ENCODE peak calls at places on chromosomes 13 and 19, in seven cellular contexts. One of them, this sample, is unnamed.

GRCh38 chr13:60094385-60095088 is 69.2 kb downstream of the DIAPH3 start:
- DNase-seq in IMR-90: no peak
- DNase-seq in H9: no peak
- DNase-seq in H1: no peak
- DNase-seq in mesendoderm: no peak
- DNase-seq in neuronal stem cell: no peak
- DNase-seq in mesenchymal stem cell: no peak
- DNase-seq in this sample: no peak

GRCh38 chr19:53183146-53183545 is 10.0 kb downstream of the ZNF665 start:
- DNase-seq in IMR-90: peak; percentile 66
- DNase-seq in H9: no peak
- DNase-seq in H1: no peak
- DNase-seq in mesendoderm: peak; percentile 79
- DNase-seq in neuronal stem cell: no peak
- DNase-seq in mesenchymal stem cell: no peak
- DNase-seq in this sample: no peak

GRCh38 chr13:50379584-50379983 is 364.3 kb downstream of the KCNRG start:
- DNase-seq in IMR-90: no peak
- DNase-seq in H9: no peak
- DNase-seq in H1: no peak
- DNase-seq in mesendoderm: no peak
- DNase-seq in neuronal stem cell: no peak
- DNase-seq in mesenchymal stem cell: no peak
- DNase-seq in this sample: no peak

GRCh38 chr19:31099470-31100190 is 249.6 kb downstream of the TSHZ3 start:
- DNase-seq in IMR-90: no peak
- DNase-seq in H9: no peak
- DNase-seq in H1: no peak
- DNase-seq in mesendoderm: no peak
- DNase-seq in neuronal stem cell: no peak
- DNase-seq in mesenchymal stem cell: no peak
- DNase-seq in this sample: no peak

GRCh38 chr13:31327157-31327556 is 127.4 kb downstream of the B3GLCT start:
- DNase-seq in IMR-90: no peak
- DNase-seq in H9: no peak
- DNase-seq in H1: no peak
- DNase-seq in mesendoderm: no peak
- DNase-seq in neuronal stem cell: no peak
- DNase-seq in mesenchymal stem cell: no peak
- DNase-seq in this sample: no peak

GRCh38 chr13:78022164-78022877 is 103.7 kb upstream of the EDNRB start:
- DNase-seq in IMR-90: peak; percentile 72
- DNase-seq in H9: no peak
- DNase-seq in H1: no peak
- DNase-seq in mesendoderm: peak; percentile 54
- DNase-seq in neuronal stem cell: no peak
- DNase-seq in mesenchymal stem cell: peak; percentile 64
- DNase-seq in this sample: no peak

GRCh38 chr13:111145506-111145905 is 30.4 kb downstream of the ARHGEF7 start:
- DNase-seq in IMR-90: no peak
- DNase-seq in H9: no peak
- DNase-seq in H1: no peak
- DNase-seq in mesendoderm: no peak
- DNase-seq in neuronal stem cell: no peak
- DNase-seq in mesenchymal stem cell: no peak
- DNase-seq in this sample: no peak

GRCh38 chr13:30841161-30841560 is 64.9 kb upstream of the MEDAG start:
- DNase-seq in IMR-90: peak; percentile 45
- DNase-seq in H9: no peak
- DNase-seq in H1: no peak
- DNase-seq in mesendoderm: no peak
- DNase-seq in neuronal stem cell: no peak
- DNase-seq in mesenchymal stem cell: no peak
- DNase-seq in this sample: no peak

GRCh38 chr19:35004517-35005255 is 4.6 kb downstream of the GRAMD1A start:
- DNase-seq in IMR-90: no peak
- DNase-seq in H9: no peak
- DNase-seq in H1: no peak
- DNase-seq in mesendoderm: no peak
- DNase-seq in neuronal stem cell: no peak
- DNase-seq in mesenchymal stem cell: no peak
- DNase-seq in this sample: no peak

GRCh38 chr19:35306473-35307246 is 14.7 kb downstream of the MAG start:
- DNase-seq in IMR-90: no peak
- DNase-seq in H9: peak; percentile 66
- DNase-seq in H1: no peak
- DNase-seq in mesendoderm: peak; percentile 75
- DNase-seq in neuronal stem cell: no peak
- DNase-seq in mesenchymal stem cell: no peak
- DNase-seq in this sample: peak; percentile 76

GRCh38 chr19:28242317-28242927 is 970.5 kb downstream of the UQCRFS1 start:
- DNase-seq in IMR-90: no peak
- DNase-seq in H9: peak; percentile 55
- DNase-seq in H1: no peak
- DNase-seq in mesendoderm: peak; percentile 73
- DNase-seq in neuronal stem cell: peak; percentile 70
- DNase-seq in mesenchymal stem cell: no peak
- DNase-seq in this sample: no peak

GRCh38 chr19:33492951-33493350 is 28.6 kb downstream of the PEPD start:
- DNase-seq in IMR-90: no peak
- DNase-seq in H9: no peak
- DNase-seq in H1: no peak
- DNase-seq in mesendoderm: no peak
- DNase-seq in neuronal stem cell: no peak
- DNase-seq in mesenchymal stem cell: no peak
- DNase-seq in this sample: no peak

GRCh38 chr13:51681037-51681678 is 96.9 kb downstream of the WDFY2 start:
- DNase-seq in IMR-90: peak; percentile 88
- DNase-seq in H9: no peak
- DNase-seq in H1: no peak
- DNase-seq in mesendoderm: no peak
- DNase-seq in neuronal stem cell: no peak
- DNase-seq in mesenchymal stem cell: peak; percentile 72
- DNase-seq in this sample: no peak

GRCh38 chr19:45800009-45800553 is 7.4 kb upstream of the DMWD start:
- DNase-seq in IMR-90: peak; percentile 71
- DNase-seq in H9: no peak
- DNase-seq in H1: no peak
- DNase-seq in mesendoderm: peak; percentile 72
- DNase-seq in neuronal stem cell: no peak
- DNase-seq in mesenchymal stem cell: peak; percentile 83
- DNase-seq in this sample: no peak

GRCh38 chr13:24651718-24652345 is 28.4 kb upstream of the ATP12A start:
- DNase-seq in IMR-90: no peak
- DNase-seq in H9: no peak
- DNase-seq in H1: no peak
- DNase-seq in mesendoderm: no peak
- DNase-seq in neuronal stem cell: no peak
- DNase-seq in mesenchymal stem cell: no peak
- DNase-seq in this sample: peak; percentile 91

GRCh38 chr13:50080158-50080855 is 65.1 kb downstream of the KCNRG start:
- DNase-seq in IMR-90: peak; percentile 52
- DNase-seq in H9: no peak
- DNase-seq in H1: no peak
- DNase-seq in mesendoderm: peak; percentile 29
- DNase-seq in neuronal stem cell: peak; percentile 11
- DNase-seq in mesenchymal stem cell: peak; percentile 77
- DNase-seq in this sample: peak; percentile 42

GRCh38 chr19:45340232-45340898 is at the start of gene KLC3:
- DNase-seq in IMR-90: no peak
- DNase-seq in H9: peak; percentile 68
- DNase-seq in H1: no peak
- DNase-seq in mesendoderm: peak; percentile 43
- DNase-seq in neuronal stem cell: no peak
- DNase-seq in mesenchymal stem cell: no peak
- DNase-seq in this sample: peak; percentile 27

GRCh38 chr19:18520848-18521691 is 800 bp downstream of the ELL start:
- DNase-seq in IMR-90: no peak
- DNase-seq in H9: peak; percentile 50
- DNase-seq in H1: no peak
- DNase-seq in mesendoderm: peak; percentile 33
- DNase-seq in neuronal stem cell: peak; percentile 26
- DNase-seq in mesenchymal stem cell: peak; percentile 46
- DNase-seq in this sample: peak; percentile 39

GRCh38 chr13:34638897-34639296 is 303.2 kb upstream of the NBEA start:
- DNase-seq in IMR-90: no peak
- DNase-seq in H9: no peak
- DNase-seq in H1: no peak
- DNase-seq in mesendoderm: no peak
- DNase-seq in neuronal stem cell: no peak
- DNase-seq in mesenchymal stem cell: no peak
- DNase-seq in this sample: no peak

GRCh38 chr13:91659583-91660415 is 261.4 kb downstream of the GPC5 start:
- DNase-seq in IMR-90: no peak
- DNase-seq in H9: no peak
- DNase-seq in H1: no peak
- DNase-seq in mesendoderm: peak; percentile 34
- DNase-seq in neuronal stem cell: no peak
- DNase-seq in mesenchymal stem cell: no peak
- DNase-seq in this sample: no peak

GRCh38 chr13:70816853-70817252 is 708.6 kb upstream of the KLHL1 start:
- DNase-seq in IMR-90: peak; percentile 34
- DNase-seq in H9: no peak
- DNase-seq in H1: no peak
- DNase-seq in mesendoderm: no peak
- DNase-seq in neuronal stem cell: no peak
- DNase-seq in mesenchymal stem cell: peak; percentile 47
- DNase-seq in this sample: no peak

GRCh38 chr13:113815151-113816058 is 48.5 kb downstream of the GAS6 start:
- DNase-seq in IMR-90: no peak
- DNase-seq in H9: no peak
- DNase-seq in H1: no peak
- DNase-seq in mesendoderm: no peak
- DNase-seq in neuronal stem cell: no peak
- DNase-seq in mesenchymal stem cell: peak; percentile 11
- DNase-seq in this sample: peak; percentile 13

GRCh38 chr19:45303269-45304060 is 19.2 kb downstream of the CKM start:
- DNase-seq in IMR-90: no peak
- DNase-seq in H9: no peak
- DNase-seq in H1: no peak
- DNase-seq in mesendoderm: no peak
- DNase-seq in neuronal stem cell: no peak
- DNase-seq in mesenchymal stem cell: no peak
- DNase-seq in this sample: no peak

GRCh38 chr13:48624858-48625257 is 28.9 kb upstream of the CYSLTR2 start:
- DNase-seq in IMR-90: no peak
- DNase-seq in H9: no peak
- DNase-seq in H1: no peak
- DNase-seq in mesendoderm: no peak
- DNase-seq in neuronal stem cell: no peak
- DNase-seq in mesenchymal stem cell: peak; percentile 48
- DNase-seq in this sample: peak; percentile 27

GRCh38 chr13:48621056-48621455 is 32.7 kb upstream of the CYSLTR2 start:
- DNase-seq in IMR-90: no peak
- DNase-seq in H9: no peak
- DNase-seq in H1: no peak
- DNase-seq in mesendoderm: peak; percentile 89
- DNase-seq in neuronal stem cell: no peak
- DNase-seq in mesenchymal stem cell: peak; percentile 48
- DNase-seq in this sample: no peak

GRCh38 chr13:48624016-48624415 is 29.7 kb upstream of the CYSLTR2 start:
- DNase-seq in IMR-90: no peak
- DNase-seq in H9: no peak
- DNase-seq in H1: no peak
- DNase-seq in mesendoderm: no peak
- DNase-seq in neuronal stem cell: no peak
- DNase-seq in mesenchymal stem cell: no peak
- DNase-seq in this sample: no peak

GRCh38 chr13:48615017-48615416 is 38.7 kb upstream of the CYSLTR2 start:
- DNase-seq in IMR-90: no peak
- DNase-seq in H9: no peak
- DNase-seq in H1: no peak
- DNase-seq in mesendoderm: no peak
- DNase-seq in neuronal stem cell: no peak
- DNase-seq in mesenchymal stem cell: no peak
- DNase-seq in this sample: no peak

GRCh38 chr13:48618937-48619336 is 34.8 kb upstream of the CYSLTR2 start:
- DNase-seq in IMR-90: no peak
- DNase-seq in H9: no peak
- DNase-seq in H1: no peak
- DNase-seq in mesendoderm: no peak
- DNase-seq in neuronal stem cell: no peak
- DNase-seq in mesenchymal stem cell: no peak
- DNase-seq in this sample: no peak
- H2BK5ac ChIP-seq in IMR-90: no peak overlapping the region
- H2BK5ac ChIP-seq in H9: no peak overlapping the region
- H2BK5ac ChIP-seq in H1: no peak overlapping the region
- H2BK5ac ChIP-seq in mesendoderm: no peak overlapping the region
- H2BK5ac ChIP-seq in neuronal stem cell: no peak overlapping the region
- H2BK5ac ChIP-seq in mesenchymal stem cell: no peak overlapping the region
- H2BK5ac ChIP-seq in this sample: no peak overlapping the region

GRCh38 chr19:730382-730668 is 20.6 kb upstream of the MISP start:
- DNase-seq in IMR-90: no peak
- DNase-seq in H9: no peak
- DNase-seq in H1: no peak
- DNase-seq in mesendoderm: no peak
- DNase-seq in neuronal stem cell: no peak
- DNase-seq in mesenchymal stem cell: no peak
- DNase-seq in this sample: no peak
- H3K27me3 ChIP-seq in IMR-90: no peaks in the 10 kb centered on the region
- H3K27me3 ChIP-seq in H9: no peaks in the 10 kb centered on the region
- H3K27me3 ChIP-seq in H1: no peaks in the 10 kb centered on the region
- H3K27me3 ChIP-seq in mesendoderm: no peaks in the 10 kb centered on the region
- H3K27me3 ChIP-seq in neuronal stem cell: no peaks in the 10 kb centered on the region
- H3K27me3 ChIP-seq in mesenchymal stem cell: no peaks in the 10 kb centered on the region
- H3K27me3 ChIP-seq in this sample: no peaks in the 10 kb centered on the region

DNA sequence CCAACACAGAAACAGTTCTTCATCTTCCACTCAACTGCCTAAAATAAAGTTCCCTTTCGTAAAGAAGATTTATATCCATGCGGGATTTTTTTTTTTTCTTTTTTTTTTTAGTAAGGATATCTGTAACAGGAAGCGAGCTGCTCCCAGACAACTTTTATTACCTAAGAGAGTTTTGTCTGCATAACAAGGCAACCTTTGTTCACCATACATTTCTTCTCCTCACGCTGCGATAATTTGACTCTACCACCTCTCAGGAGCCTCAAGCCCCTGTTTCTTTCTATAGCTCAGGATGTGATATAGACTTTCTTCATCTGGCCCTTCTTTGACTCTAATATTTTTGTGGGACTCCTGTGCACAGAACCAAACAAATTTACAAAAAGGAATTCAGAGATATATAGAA is 1053.7 kb upstream of the SPRY2 start:
- DNase-seq in IMR-90: no peak
- DNase-seq in H9: no peak
- DNase-seq in H1: no peak
- DNase-seq in mesendoderm: no peak
- DNase-seq in neuronal stem cell: no peak
- DNase-seq in mesenchymal stem cell: no peak
- DNase-seq in this sample: no peak
- H3K4me2 ChIP-seq in IMR-90: no peak overlapping the region
- H3K4me2 ChIP-seq in H9: no peak overlapping the region
- H3K4me2 ChIP-seq in H1: peak overlapping the region; percentile 11
- H3K4me2 ChIP-seq in mesendoderm: no peak overlapping the region
- H3K4me2 ChIP-seq in neuronal stem cell: no peak overlapping the region
- H3K4me2 ChIP-seq in mesenchymal stem cell: no peak overlapping the region
- H3K4me2 ChIP-seq in this sample: no peak overlapping the region

DNA sequence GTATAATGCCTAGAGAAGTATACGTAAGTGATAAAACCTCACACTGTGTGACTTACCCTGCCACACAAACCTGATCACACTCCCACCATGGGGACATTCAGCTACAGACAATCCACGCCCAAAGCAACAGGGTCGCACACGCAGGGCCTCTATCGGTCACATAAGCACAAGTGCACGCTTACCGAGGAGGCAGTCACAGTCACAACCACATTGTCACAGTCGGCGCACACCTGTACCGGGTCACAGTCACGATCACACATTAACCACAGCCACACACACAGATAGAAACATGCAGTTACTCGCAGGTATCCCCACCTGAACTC is 584 bp downstream of the ZNF566 start:
- DNase-seq in IMR-90: no peak
- DNase-seq in H9: no peak
- DNase-seq in H1: no peak
- DNase-seq in mesendoderm: no peak
- DNase-seq in neuronal stem cell: no peak
- DNase-seq in mesenchymal stem cell: no peak
- DNase-seq in this sample: no peak
- H2BK5ac ChIP-seq in IMR-90: peak overlapping the region; percentile 22
- H2BK5ac ChIP-seq in H9: no peak overlapping the region
- H2BK5ac ChIP-seq in H1: peak overlapping the region; percentile 95
- H2BK5ac ChIP-seq in mesendoderm: peak overlapping the region; percentile 4
- H2BK5ac ChIP-seq in neuronal stem cell: no peak overlapping the region
- H2BK5ac ChIP-seq in mesenchymal stem cell: no peak overlapping the region
- H2BK5ac ChIP-seq in this sample: no peak overlapping the region

This sample was measured in trophoblast cell.